ENCODE peak calls at places on chromosomes 2 and 18, in seven cellular contexts. M is CD8-positive, alpha-beta T cell; C is GM23338; Y is BE2C; X is AG09319; O is kidney; S is HFF-Myc. V is an unnamed sample.

GRCh38 chr2:232633413-232634318 is at the start of gene EFHD1:
- DNase-seq in M (peak; percentile 67), C (peak; percentile 89), Y (peak; percentile 79), X (no peak), O (peak; percentile 96), S (no peak), V (peak; percentile 50)

GRCh38 chr2:134253804-134254203 is at the start of gene MGAT5:
- DNase-seq in M (no peak), C (no peak), Y (no peak), X (no peak), O (no peak), S (no peak), V (no peak)

GRCh38 chr2:226515344-226516055 is 284.1 kb downstream of the IRS1 start:
- DNase-seq in M (no peak), C (no peak), Y (no peak), X (peak; percentile 72), O (no peak), S (no peak), V (no peak)

GRCh38 chr2:201777869-201778268 is 2.9 kb downstream of the ALS2 start:
- DNase-seq in M (no peak), C (no peak), Y (no peak), X (no peak), O (no peak), S (no peak), V (no peak)

GRCh38 chr2:70214365-70214764 is 23.5 kb upstream of the C2orf42 start:
- DNase-seq in M (no peak), C (no peak), Y (no peak), X (no peak), O (no peak), S (no peak), V (no peak)

GRCh38 chr18:9020221-9020620 is 82.3 kb upstream of the NDUFV2 start:
- DNase-seq in M (no peak), C (no peak), Y (no peak), X (no peak), O (no peak), S (no peak), V (no peak)

GRCh38 chr18:49023281-49023937 is 72.6 kb upstream of the SMAD7 start:
- DNase-seq in M (no peak), C (no peak), Y (no peak), X (no peak), O (no peak), S (no peak), V (no peak)

GRCh38 chr2:132415256-132416079 is 1.1 kb upstream of the GPR39 start:
- DNase-seq in M (no peak), C (peak; percentile 52), Y (no peak), X (no peak), O (no peak), S (peak; percentile 40), V (no peak)

GRCh38 chr2:200279857-200280256 is 26.6 kb upstream of the SPATS2L start:
- DNase-seq in M (no peak), C (no peak), Y (no peak), X (no peak), O (no peak), S (no peak), V (no peak)

GRCh38 chr18:79528296-79528695 is 132.6 kb downstream of the NFATC1 start:
- DNase-seq in M (no peak), C (no peak), Y (no peak), X (no peak), O (peak; percentile 44), S (no peak), V (no peak)

DNA sequence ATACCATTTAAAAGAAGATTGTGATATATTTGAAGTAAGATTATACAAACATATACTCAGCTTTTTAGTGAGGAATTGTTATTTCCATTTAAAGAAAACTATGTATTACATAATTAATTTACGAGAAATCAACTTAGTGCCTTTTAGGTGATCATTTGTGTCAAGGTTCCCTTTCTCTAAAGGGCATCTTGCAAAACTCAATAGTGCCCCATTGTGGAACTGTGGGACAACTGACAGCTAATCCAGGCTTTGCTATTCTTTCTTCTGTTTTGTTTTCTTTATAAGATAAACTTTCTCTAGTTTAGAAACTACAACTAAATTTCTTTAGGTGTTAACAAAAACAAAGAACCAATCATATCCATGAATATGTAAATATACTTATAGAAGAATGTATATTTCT is 24.3 kb upstream of the VIT start:
- DNase-seq in M (no peak), C (peak; percentile 69), Y (no peak), X (no peak), O (no peak), S (no peak), V (no peak)
- TF ChIP-seq CTCF in M (no peak), C (peak; percentile 73), Y (peak; percentile 40), X (peak; percentile 64), O (no peak), S (peak; percentile 46), V (no peak)

GRCh38 chr2:75844651-75845050 is 133.9 kb upstream of the GCFC2 start:
- DNase-seq in M (no peak), C (no peak), Y (no peak), X (no peak), O (no peak), S (no peak), V (no peak)

DNA sequence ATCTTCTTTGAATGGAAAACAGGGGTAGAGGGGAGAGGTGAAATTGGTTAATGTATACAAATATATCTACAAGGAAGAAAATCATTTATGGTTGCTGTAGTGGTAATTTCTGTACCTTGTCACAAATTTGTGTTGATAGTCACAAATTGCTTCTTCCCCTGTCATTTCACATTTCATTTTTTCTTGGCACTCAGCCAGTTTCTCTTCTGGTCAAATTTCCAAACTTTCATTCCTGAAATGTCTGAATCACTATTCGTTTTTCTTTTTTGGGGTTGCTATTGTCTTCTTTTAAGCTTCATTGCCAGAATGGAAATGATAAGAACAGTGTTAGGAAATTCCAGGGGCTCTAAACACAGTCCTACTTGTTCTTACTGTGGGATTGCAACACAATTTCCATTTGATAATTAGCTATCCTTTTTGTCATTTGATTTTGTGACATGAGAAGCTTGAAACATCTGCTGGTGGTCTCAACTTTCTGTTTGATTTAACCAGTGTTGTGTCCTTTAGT is 136.0 kb upstream of the GCFC2 start:
- DNase-seq in M (no peak), C (no peak), Y (no peak), X (no peak), O (no peak), S (no peak), V (no peak)
- TF ChIP-seq CTCF in M (no peak), C (no peak), Y (no peak), X (no peak), O (no peak), S (no peak), V (no peak)

GRCh38 chr2:188978291-188979081 is 4.3 kb downstream of the COL3A1 start:
- DNase-seq in M (no peak), C (peak; percentile 15), Y (peak; percentile 30), X (peak; percentile 54), O (no peak), S (no peak), V (no peak)
- TF ChIP-seq CTCF in M (no peak), C (peak; percentile 56), Y (peak; percentile 51), X (peak; percentile 51), O (no peak), S (peak; percentile 22), V (no peak)

GRCh38 chr18:286515-287310 is 18.9 kb upstream of the THOC1 start:
- DNase-seq in M (no peak), C (peak; percentile 26), Y (no peak), X (peak; percentile 16), O (no peak), S (no peak), V (no peak)
- TF ChIP-seq CTCF in M (no peak), C (peak; percentile 63), Y (peak; percentile 60), X (peak; percentile 67), O (peak; percentile 48), S (peak; percentile 50), V (no peak)

DNA sequence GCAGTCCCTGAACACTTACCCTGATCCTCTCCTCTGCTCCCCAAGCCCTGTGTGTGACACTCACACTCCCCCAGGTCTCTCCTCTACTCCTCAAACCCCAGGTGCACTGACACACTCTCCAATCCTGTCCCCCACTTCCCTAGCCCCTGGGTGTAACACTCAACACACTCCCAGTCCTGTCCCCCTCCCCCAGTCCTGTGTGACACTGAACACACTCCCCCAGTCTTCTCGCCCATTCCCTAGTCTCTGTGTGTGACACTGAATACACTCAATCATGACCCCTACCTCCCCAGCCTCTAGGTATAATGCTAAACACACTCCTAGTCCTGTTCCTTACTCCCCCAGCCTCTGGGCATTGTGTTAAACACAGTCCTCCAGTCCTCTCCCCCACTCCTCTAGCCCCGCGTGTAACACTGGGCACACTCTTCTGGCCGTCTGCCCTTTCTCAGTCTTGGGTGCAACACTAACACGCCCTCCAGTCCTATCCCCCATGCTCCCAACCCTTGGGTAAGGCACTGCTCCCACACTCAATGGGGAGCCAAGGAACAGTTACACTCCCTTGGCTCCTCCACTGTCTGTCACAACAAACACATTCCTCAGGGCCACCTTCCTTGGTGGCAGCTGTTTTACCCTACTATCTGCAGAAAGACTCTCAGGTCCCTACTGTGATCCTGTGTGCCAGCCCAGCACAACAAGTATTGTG is 82.5 kb upstream of the PKDCC start:
- DNase-seq in M (no peak), C (no peak), Y (no peak), X (no peak), O (no peak), S (no peak), V (no peak)
- TF ChIP-seq CTCF in M (no peak), C (no peak), Y (no peak), X (no peak), O (no peak), S (no peak), V (no peak)

GRCh38 chr18:58611471-58612131 is 17.3 kb downstream of the ALPK2 start:
- DNase-seq in M (no peak), C (peak; percentile 88), Y (no peak), X (no peak), O (no peak), S (no peak), V (no peak)
- TF ChIP-seq CTCF in M (no peak), C (no peak), Y (no peak), X (no peak), O (no peak), S (no peak), V (no peak)

GRCh38 chr2:184543832-184544231 is 54.5 kb upstream of the ZNF804A start:
- DNase-seq in M (no peak), C (no peak), Y (no peak), X (no peak), O (no peak), S (no peak), V (no peak)

GRCh38 chr2:184534986-184535385 is 63.3 kb upstream of the ZNF804A start:
- DNase-seq in M (no peak), C (peak; percentile 1), Y (no peak), X (no peak), O (no peak), S (no peak), V (no peak)

GRCh38 chr2:184541591-184541990 is 56.7 kb upstream of the ZNF804A start:
- DNase-seq in M (no peak), C (no peak), Y (no peak), X (no peak), O (no peak), S (no peak), V (no peak)

DNA sequence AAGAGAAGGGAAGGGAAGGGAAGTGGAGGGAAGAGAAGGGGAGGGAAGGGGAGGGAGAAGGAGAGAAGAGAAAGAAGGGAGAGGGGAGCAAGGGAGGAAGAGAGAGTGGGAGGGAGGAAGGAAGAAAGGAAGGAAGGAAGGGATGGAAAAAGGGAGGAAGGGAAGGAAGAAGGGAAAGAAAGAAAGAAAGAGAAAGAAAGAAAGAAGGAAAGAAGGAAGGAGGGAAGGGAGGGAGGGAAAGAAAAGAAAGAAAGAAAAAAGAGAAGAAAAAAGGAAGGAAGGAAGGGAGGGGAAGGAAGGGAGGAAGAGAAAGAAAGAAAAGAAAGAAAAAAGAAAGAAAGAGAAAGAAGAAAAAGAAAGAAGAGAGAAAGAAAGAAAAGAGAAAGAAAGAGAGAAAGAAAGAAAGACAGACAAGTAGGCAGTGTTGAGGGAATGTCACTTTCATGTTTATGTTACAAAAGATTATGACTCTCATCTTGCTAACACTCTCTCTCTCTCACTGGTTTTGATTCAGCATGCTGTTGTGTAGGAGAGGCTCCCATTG is 58.0 kb upstream of the ZNF804A start:
- DNase-seq in M (no peak), C (no peak), Y (no peak), X (no peak), O (no peak), S (no peak), V (no peak)
- TF ChIP-seq CTCF in M (no peak), C (no peak), Y (no peak), X (no peak), O (no peak), S (no peak), V (no peak)

V was measured in activated B cell treated with CpG ODN at 0.5 μM for 24 hours.